ENCODE peak calls at places on chromosome 4, in six cellular contexts. W, I, O, Z, Q and K are unnamed samples.

GRCh38 chr4:86033171-86033570 is 326.7 kb downstream of the MAPK10 start:
- DNase-seq in Z (no peak), W (no peak), I (no peak), O (peak; percentile 43), Q (no peak), K (no peak)

GRCh38 chr4:21946858-21947257 is 1.7 kb downstream of the KCNIP4 start:
- DNase-seq in Q (no peak), W (no peak), I (no peak), O (no peak), Z (no peak), K (no peak)

GRCh38 chr4:184849184-184849583 is 23.4 kb upstream of the ACSL1 start:
- DNase-seq in Z (no peak), W (no peak), I (no peak), O (no peak), Q (no peak), K (no peak)

GRCh38 chr4:184357783-184358182 is 116.6 kb downstream of the IRF2 start:
- DNase-seq in O (no peak), W (peak; percentile 3), I (no peak), Q (no peak), Z (peak; percentile 3), K (no peak)

GRCh38 chr4:6199344-6199921 is 916 bp downstream of the JAKMIP1 start:
- DNase-seq in O (no peak), W (no peak), Q (no peak), I (peak; percentile 76), Z (no peak), K (no peak)

GRCh38 chr4:105765690-105766407 is 57.3 kb downstream of the GSTCD start:
- DNase-seq in O (peak; percentile 52), I (peak; percentile 24), Q (no peak), Z (peak; percentile 61), W (no peak), K (peak; percentile 11)

GRCh38 chr4:81426770-81427604 is 44.7 kb downstream of the RASGEF1B start:
- DNase-seq in Q (no peak), Z (no peak), I (peak; percentile 65), O (no peak), W (no peak), K (no peak)

GRCh38 chr4:141028024-141028529 is 105.2 kb downstream of the RNF150 start:
- DNase-seq in W (no peak), I (no peak), O (no peak), Q (no peak), Z (no peak), K (no peak)

GRCh38 chr4:3721627-3722026 is 44.6 kb upstream of the ADRA2C start:
- DNase-seq in Z (no peak), W (no peak), I (no peak), Q (no peak), O (no peak), K (no peak)

GRCh38 chr4:138707746-138708145 is 307.8 kb upstream of the NOCT start:
- DNase-seq in Z (no peak), W (no peak), O (no peak), I (no peak), Q (no peak), K (no peak)

GRCh38 chr4:125551967-125552366 is 237.2 kb downstream of the FAT4 start:
- DNase-seq in Q (no peak), I (no peak), Z (no peak), O (no peak), W (no peak), K (no peak)

GRCh38 chr4:54139332-54139731 is 39.4 kb downstream of the GSX2 start:
- DNase-seq in I (no peak), W (no peak), O (no peak), Q (no peak), Z (no peak), K (no peak)

GRCh38 chr4:100988876-100989275 is 358.4 kb downstream of the PPP3CA start:
- DNase-seq in Q (no peak), W (no peak), O (no peak), I (no peak), Z (no peak), K (no peak)

DNA sequence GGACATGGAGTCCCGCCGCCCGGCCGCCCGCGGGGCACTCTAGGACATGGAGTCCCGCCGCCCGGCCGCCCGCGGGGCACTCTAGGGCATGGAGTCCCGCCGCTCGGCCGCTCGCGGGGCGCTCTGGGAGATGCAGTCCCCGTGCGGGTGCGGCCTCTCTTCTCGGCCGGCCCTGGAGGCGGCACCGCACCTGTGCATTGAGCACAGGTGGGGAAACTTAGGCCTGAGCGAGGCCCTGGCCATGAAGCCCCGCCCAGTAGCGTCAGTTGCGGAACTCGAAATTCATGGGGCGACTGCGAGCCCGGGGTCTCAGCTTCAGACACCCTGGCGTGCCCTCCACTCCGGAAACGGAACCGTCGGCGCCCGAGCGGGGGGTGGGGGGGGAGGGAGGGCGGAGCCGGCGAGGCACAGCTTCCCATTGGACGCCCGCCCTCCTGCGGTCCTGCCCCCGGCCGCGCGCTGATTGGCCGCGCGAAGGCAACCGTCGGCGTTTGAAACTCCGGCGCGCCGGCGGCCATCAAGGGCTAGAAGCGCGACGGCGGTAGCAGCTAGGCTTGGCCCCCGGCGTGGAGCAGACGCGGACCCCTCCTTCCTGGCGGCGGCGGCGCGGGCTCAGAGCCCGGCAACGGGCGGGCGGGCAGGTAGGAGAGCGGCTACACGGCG is at the start of the genes TACC3 and TMEM129:
- DNase-seq in I (peak; percentile 98), Z (peak; percentile 99), Q (peak; percentile 77), O (peak; percentile 97), W (peak; percentile 96), K (peak; percentile 99)
- H3K4me1 ChIP-seq in I (peaks cover 12% of the 10 kb centered on the region), Z (peaks cover 3% of the 10 kb centered on the region), Q (peaks cover 30% of the 10 kb centered on the region), O (peaks cover 37% of the 10 kb centered on the region), W (peaks cover 20% of the 10 kb centered on the region), K (peaks cover 6% of the 10 kb centered on the region)

GRCh38 chr4:113979157-113979972 is at the start of gene ARSJ:
- DNase-seq in Z (peak; percentile 88), I (peak; percentile 80), W (peak; percentile 63), Q (no peak), O (peak; percentile 67), K (peak; percentile 41)

GRCh38 chr4:113978561-113979156 is 788 bp downstream of the ARSJ start:
- DNase-seq in I (peak; percentile 45), Q (no peak), W (no peak), Z (peak; percentile 75), O (no peak), K (no peak)

GRCh38 chr4:113978105-113978504 is 1.3 kb downstream of the ARSJ start:
- DNase-seq in O (no peak), Z (no peak), I (no peak), W (no peak), Q (no peak), K (no peak)

GRCh38 chr4:113975578-113975977 is 3.9 kb downstream of the ARSJ start:
- DNase-seq in I (no peak), W (no peak), Z (no peak), O (no peak), Q (no peak), K (no peak)

DNA sequence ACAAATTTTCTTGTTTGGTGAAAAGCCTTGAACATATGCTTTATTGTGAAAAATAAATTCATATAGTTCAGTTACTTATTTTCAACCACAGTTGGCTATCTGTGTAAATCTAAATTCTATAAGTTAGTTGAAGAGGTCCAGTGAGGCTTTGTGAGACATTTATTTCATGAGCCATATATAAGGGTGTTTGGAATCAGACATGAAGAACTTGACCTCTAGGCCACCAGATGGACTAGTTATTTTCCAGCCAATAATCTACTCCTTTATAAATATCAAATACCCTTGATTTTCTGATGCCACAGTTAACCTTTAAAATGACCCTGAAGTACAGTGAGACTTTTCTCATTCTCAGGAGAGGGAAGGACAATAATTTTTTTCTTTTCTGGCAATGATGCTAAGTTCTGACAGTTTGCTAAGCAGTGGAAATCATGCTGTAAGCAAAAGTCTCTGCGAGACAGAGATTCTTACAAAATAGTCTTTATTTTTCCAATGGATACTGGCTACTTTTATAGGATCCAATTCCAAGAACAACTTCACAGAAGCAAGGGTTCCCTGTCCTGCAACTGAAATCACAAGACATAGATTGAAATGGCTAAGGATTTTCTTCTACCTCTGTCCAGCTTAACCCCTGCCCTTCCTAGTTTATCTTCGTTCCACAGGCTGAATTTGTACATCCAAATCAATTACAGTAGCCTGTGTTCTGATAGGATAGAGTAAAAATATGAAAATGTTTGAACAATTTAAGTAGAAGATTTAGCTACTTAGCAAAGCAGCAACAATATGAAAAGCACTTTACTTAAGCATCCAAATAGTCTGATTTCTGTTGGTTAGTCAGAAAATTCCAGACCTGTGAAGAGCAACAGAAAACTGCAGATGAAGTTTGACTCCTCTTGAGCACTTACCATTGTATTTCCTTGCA is 2.3 kb downstream of the ARSJ start:
- DNase-seq in Q (no peak), Z (no peak), O (no peak), I (no peak), W (no peak), K (no peak)
- H3K4me3 ChIP-seq in Q (no peak overlapping the region), Z (no peak overlapping the region), O (peak overlapping the region; percentile 8), I (peak overlapping the region; percentile 80), W (no peak overlapping the region), K (no peak overlapping the region)

DNA sequence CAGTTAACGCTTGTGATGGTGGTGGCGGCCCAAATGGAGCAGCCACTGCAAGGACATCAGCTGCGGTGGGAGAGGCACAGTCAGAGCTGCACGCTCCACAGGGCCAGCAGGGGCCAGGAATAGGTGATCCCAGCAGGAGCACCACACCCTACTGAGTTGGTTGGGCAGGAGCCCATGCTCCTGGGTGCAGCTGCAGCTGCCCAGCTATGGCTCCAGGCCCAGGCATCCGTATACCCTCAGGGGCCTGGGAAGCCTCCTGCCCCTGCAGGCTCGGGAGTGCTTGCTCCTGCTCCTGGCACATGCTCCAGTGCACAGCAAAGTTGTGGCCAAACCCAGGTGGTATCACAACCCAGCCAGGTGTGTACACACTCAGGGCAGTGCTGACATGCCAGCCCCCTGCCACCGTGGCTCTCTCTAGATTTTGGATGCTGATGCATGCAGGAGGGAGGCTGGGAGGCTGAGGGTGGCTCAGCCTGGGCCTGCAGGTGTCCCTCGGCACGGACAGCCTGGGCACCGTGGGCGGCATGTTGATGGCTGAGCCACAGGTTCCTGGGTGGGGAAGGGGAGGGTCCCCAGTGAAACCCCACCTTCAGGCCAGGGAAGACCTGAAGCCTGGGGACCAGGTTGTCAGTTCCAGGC is 150.2 kb downstream of the CXXC4 start:
- DNase-seq in Z (no peak), Q (no peak), I (no peak), W (no peak), O (no peak), K (no peak)
- H3K27ac ChIP-seq in Z (no peak overlapping the region), Q (no peak overlapping the region), I (no peak overlapping the region), W (no peak overlapping the region), O (no peak overlapping the region), K (no peak overlapping the region)

GRCh38 chr4:94933799-94934198 is 176.0 kb downstream of the BMPR1B start:
- DNase-seq in O (no peak), W (no peak), I (no peak), Q (no peak), Z (no peak), K (no peak)

GRCh38 chr4:94934201-94934600 is 176.4 kb downstream of the BMPR1B start:
- DNase-seq in O (no peak), W (no peak), Q (no peak), I (no peak), Z (no peak), K (no peak)

GRCh38 chr4:94934864-94935263 is 177.1 kb downstream of the BMPR1B start:
- DNase-seq in I (no peak), O (no peak), Q (no peak), W (no peak), Z (no peak), K (no peak)

GRCh38 chr4:94929696-94930095 is 171.9 kb downstream of the BMPR1B start:
- DNase-seq in O (no peak), I (no peak), W (no peak), Z (no peak), Q (no peak), K (no peak)

DNA sequence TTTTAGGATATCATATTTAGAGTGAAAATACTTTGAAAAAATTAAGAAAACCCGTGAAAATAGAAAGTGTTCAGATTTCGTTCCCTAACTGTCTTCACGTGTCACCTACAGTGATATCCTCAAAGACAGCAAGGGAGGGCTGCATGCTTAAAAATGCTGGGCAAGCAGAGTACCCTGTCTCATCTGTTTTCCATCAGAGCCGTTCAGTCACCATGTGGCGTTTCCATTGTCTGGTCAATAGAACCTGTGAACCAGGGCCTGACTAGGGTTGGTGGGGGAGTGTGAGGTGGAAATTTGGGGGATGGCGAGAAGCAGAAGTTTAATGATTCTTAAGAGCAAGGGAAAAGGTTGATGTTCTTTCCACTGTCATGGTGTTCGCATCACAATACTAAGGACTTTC is 173.9 kb downstream of the BMPR1B start:
- DNase-seq in I (no peak), Q (no peak), W (no peak), Z (no peak), O (no peak), K (no peak)
- H3K4me1 ChIP-seq in I (peaks cover 14% of the 10 kb centered on the region), Q (no peaks in the 10 kb centered on the region), W (no peaks in the 10 kb centered on the region), Z (peaks cover 22% of the 10 kb centered on the region), O (no peaks in the 10 kb centered on the region), K (no peaks in the 10 kb centered on the region)